ENCODE peak calls at places on chromosomes 7 and 10, in nine cellular contexts. B is cardiac muscle cell, G is RWPE2, P is left ventricle myocardium inferior, A is suprapubic skin, Z is SJSA1, C is Karpas-422, Y is body of pancreas, K is SJCRH30. I is an unnamed sample.

GRCh38 chr7:85033263-85033662 is 153.6 kb downstream of the SEMA3D start:
- DNase-seq in Z (no peak), G (no peak), P (no peak), B (peak; percentile 47), C (no peak), A (no peak), K (no peak), Y (no peak), I (no peak)

GRCh38 chr7:158495256-158495655 is 92.4 kb downstream of the PTPRN2 start:
- DNase-seq in P (no peak), K (no peak), B (no peak), C (no peak), Y (no peak), Z (no peak), G (no peak), A (no peak), I (no peak)

GRCh38 chr7:36215017-36215621 is 62.1 kb downstream of the EEPD1 start:
- DNase-seq in C (no peak), Y (no peak), Z (no peak), A (no peak), P (no peak), G (no peak), K (no peak), B (peak; percentile 59), I (no peak)

GRCh38 chr7:92930404-92930803 is 94.0 kb upstream of the CDK6 start:
- DNase-seq in K (no peak), Z (no peak), Y (no peak), B (no peak), P (no peak), C (no peak), G (no peak), A (no peak), I (no peak)

GRCh38 chr10:97676770-97677581 is 10.1 kb downstream of the AVPI1 start:
- DNase-seq in K (peak; percentile 35), P (no peak), G (no peak), Y (peak; percentile 47), Z (peak; percentile 47), C (peak; percentile 64), A (no peak), B (peak; percentile 69), I (peak; percentile 21)

GRCh38 chr7:55469271-55469681 is 103.0 kb downstream of the VOPP1 start:
- DNase-seq in K (peak; percentile 74), P (no peak), G (no peak), Z (no peak), B (no peak), C (no peak), A (no peak), Y (no peak), I (no peak)

GRCh38 chr7:14905764-14906163 is 3.2 kb upstream of the DGKB start:
- DNase-seq in Y (no peak), Z (no peak), A (no peak), B (no peak), G (no peak), K (no peak), P (no peak), C (no peak), I (no peak)

GRCh38 chr10:13758302-13758701 is 171.5 kb downstream of the PRPF18 start:
- DNase-seq in A (no peak), C (no peak), Y (no peak), P (no peak), Z (no peak), K (peak; percentile 13), B (peak; percentile 49), G (peak; percentile 88), I (peak; percentile 21)

GRCh38 chr10:79391231-79392019 is 44.2 kb downstream of the PPIF start:
- DNase-seq in G (peak; percentile 44), B (no peak), P (peak; percentile 22), Z (no peak), C (no peak), Y (peak; percentile 5), A (peak; percentile 65), K (peak; percentile 1), I (no peak)

GRCh38 chr7:132877578-132877977 is 204.3 kb downstream of the CHCHD3 start:
- DNase-seq in Z (no peak), P (no peak), G (no peak), B (no peak), K (no peak), C (no peak), Y (no peak), A (no peak), I (no peak)

GRCh38 chr7:154748387-154748786 is 254.5 kb downstream of the PAXIP1 start:
- DNase-seq in K (no peak), P (no peak), C (no peak), Y (no peak), B (no peak), Z (no peak), A (no peak), G (no peak), I (no peak)

GRCh38 chr10:85857791-85858190 is 508.8 kb downstream of the GRID1 start:
- DNase-seq in K (no peak), G (no peak), Y (no peak), A (no peak), P (no peak), Z (no peak), C (peak; percentile 46), B (no peak), I (no peak)

GRCh38 chr10:132517951-132518521 is 19.6 kb upstream of the INPP5A start:
- DNase-seq in B (peak; percentile 73), K (no peak), Z (peak; percentile 36), G (peak; percentile 44), C (no peak), A (peak; percentile 58), P (no peak), Y (no peak), I (no peak)

GRCh38 chr10:97195654-97196212 is 10.0 kb upstream of the SLIT1 start:
- DNase-seq in K (no peak), G (no peak), Z (peak; percentile 5), C (no peak), P (no peak), A (no peak), Y (no peak), B (no peak), I (no peak)

GRCh38 chr7:45259966-45260646 is 102.5 kb downstream of the RAMP3 start:
- DNase-seq in B (peak; percentile 66), A (no peak), G (no peak), Z (peak; percentile 22), C (peak; percentile 90), Y (peak; percentile 64), P (peak; percentile 66), K (peak; percentile 35), I (peak; percentile 27)

GRCh38 chr10:37952926-37953325 is 23.5 kb downstream of the ZNF25 start:
- DNase-seq in Y (no peak), B (no peak), G (no peak), C (no peak), A (no peak), P (no peak), Z (no peak), K (no peak), I (no peak)

GRCh38 chr7:112252141-112252540 is 45.6 kb downstream of the ZNF277 start:
- DNase-seq in C (no peak), Z (no peak), G (no peak), K (no peak), P (no peak), A (no peak), Y (no peak), B (no peak), I (no peak)

GRCh38 chr10:17562572-17562971 is 54.6 kb downstream of the HACD1 start:
- DNase-seq in K (peak; percentile 26), Y (no peak), B (no peak), C (no peak), P (no peak), Z (no peak), G (no peak), A (no peak), I (peak; percentile 68)

GRCh38 chr7:2171855-2172254 is 60.9 kb downstream of the MAD1L1 start:
- DNase-seq in K (peak; percentile 24), Z (no peak), A (no peak), P (no peak), B (no peak), Y (no peak), C (no peak), G (no peak), I (no peak)

GRCh38 chr10:123331438-123331837 is 177.2 kb downstream of the BUB3 start:
- DNase-seq in A (no peak), Z (no peak), B (no peak), P (no peak), C (no peak), G (no peak), K (no peak), Y (no peak), I (no peak)

DNA sequence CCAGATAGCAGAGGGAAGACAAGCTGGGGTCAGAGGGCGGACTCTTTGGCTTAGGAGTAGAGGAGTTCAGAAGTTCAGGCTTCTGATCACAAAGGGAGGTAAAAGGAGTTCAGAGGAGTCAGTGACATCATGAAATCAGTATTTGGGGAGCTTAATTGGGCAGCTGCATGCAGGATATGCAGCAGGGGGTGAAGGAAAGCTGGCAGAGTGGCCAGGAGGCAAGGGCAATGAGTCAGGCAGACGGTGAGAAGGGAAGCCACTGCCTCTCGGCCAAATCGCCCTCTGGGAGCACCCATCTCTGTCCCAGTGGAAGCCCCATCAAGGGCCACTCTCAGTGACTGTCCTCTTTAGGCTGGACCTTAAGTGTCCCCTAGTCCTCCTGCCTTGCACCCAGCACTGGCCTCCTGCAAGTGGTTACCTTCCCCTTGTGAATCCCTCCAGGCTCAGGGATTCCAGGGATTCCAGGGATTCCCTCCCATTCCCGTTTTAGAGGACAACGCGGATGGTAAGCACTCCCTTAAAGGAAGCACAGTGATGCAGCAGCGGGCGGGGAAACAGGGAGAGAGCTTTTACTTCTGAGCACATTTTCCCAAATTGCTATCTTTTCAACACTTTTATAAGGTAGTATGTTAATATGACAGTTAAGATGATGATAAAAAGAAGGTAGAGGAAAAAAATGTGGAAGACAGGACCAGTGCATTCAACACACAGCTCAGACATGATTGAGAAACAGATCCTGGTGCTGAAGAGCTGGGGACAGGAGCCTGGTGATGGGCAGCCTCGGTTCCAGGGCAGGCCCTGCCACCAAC is 72.6 kb downstream of the KCNMA1 start:
- DNase-seq in K (peak; percentile 70), P (no peak), G (no peak), A (no peak), Z (peak; percentile 43), B (peak; percentile 32), C (peak; percentile 74), Y (no peak), I (peak; percentile 96)
- H3K4me3 ChIP-seq in K (no peak overlapping the region), P (no peak overlapping the region), G (no peak overlapping the region), A (no peak overlapping the region), Z (no peak overlapping the region), B (no peak overlapping the region), C (peak overlapping the region; percentile 56), Y (no peak overlapping the region), I (peak overlapping the region; percentile 4)

GRCh38 chr7:105086850-105087249 is 72.8 kb downstream of the KMT2E start:
- DNase-seq in G (no peak), Z (no peak), K (no peak), A (no peak), B (no peak), Y (no peak), P (no peak), C (no peak), I (no peak)
- H3K36me3 ChIP-seq in G (peaks cover 81% of the 10 kb centered on the region), Z (peaks cover 64% of the 10 kb centered on the region), K (peaks cover 73% of the 10 kb centered on the region), A (peaks cover 64% of the 10 kb centered on the region), B (peaks cover 58% of the 10 kb centered on the region), Y (no peaks in the 10 kb centered on the region), P (peaks cover 85% of the 10 kb centered on the region), C (peaks cover 33% of the 10 kb centered on the region), I (peaks cover 39% of the 10 kb centered on the region)

GRCh38 chr7:27161721-27162547 is 3.4 kb downstream of the HOXA9 start:
- DNase-seq in B (no peak), P (peak; percentile 7), A (peak; percentile 68), Z (no peak), K (no peak), G (peak; percentile 60), Y (no peak), C (peak; percentile 47), I (no peak)
- H3K27me3 ChIP-seq in B (peaks cover 100% of the 10 kb centered on the region), P (peaks cover 100% of the 10 kb centered on the region), A (peaks cover 6% of the 10 kb centered on the region), Z (no peaks in the 10 kb centered on the region), K (no peaks in the 10 kb centered on the region), G (no peaks in the 10 kb centered on the region), Y (peaks cover 64% of the 10 kb centered on the region), C (no peaks in the 10 kb centered on the region), I (no peaks in the 10 kb centered on the region)

GRCh38 chr7:48035967-48036478 is 680 bp downstream of the C7orf57 start:
- DNase-seq in C (no peak), K (no peak), B (peak; percentile 31), G (no peak), A (no peak), P (peak; percentile 31), Z (no peak), Y (peak; percentile 57), I (peak; percentile 15)
- H3K4me3 ChIP-seq in C (peak overlapping the region; percentile 51), K (no peak overlapping the region), B (peak overlapping the region; percentile 53), G (peak overlapping the region; percentile 51), A (peak overlapping the region; percentile 50), P (peak overlapping the region; percentile 79), Z (peak overlapping the region; percentile 48), Y (peak overlapping the region; percentile 43), I (peak overlapping the region; percentile 48)

I was measured in MG63.